ENCODE peak calls at places on chromosomes 12 and 14, in ten cellular contexts. One of them, this sample, is unnamed.

GRCh38 chr12:131511391-131511802 is 199.5 kb upstream of the SFSWAP start:
- DNase-seq in AG09309: no peak
- DNase-seq in activated T-helper 1 cell treated with Interleukin-2 at 50 U/mL for 16 hours: peak; percentile 11
- DNase-seq in lower leg skin: no peak
- DNase-seq in stimulated activated CD4-positive, alpha-beta T cell treated with anti-CD3 and anti-CD28 coated beads, Interleukin-2, amount 100 ng/mL, for 48 hours: peak; percentile 43
- DNase-seq in ACHN: peak; percentile 54
- DNase-seq in SK-N-SH: no peak
- DNase-seq in GM23338: peak; percentile 34
- DNase-seq in cerebellar nuclear complex: no peak
- DNase-seq in stimulated activated CD8-positive, alpha-beta memory T cell treated with anti-CD3 and anti-CD28 coated beads, Interleukin-12 subunit alpha, Interleukin-12 subunit beta, amount 100 ng/mL, for 1 hour: peak; percentile 30
- DNase-seq in this sample: no peak

GRCh38 chr12:71476513-71476912 is 36.9 kb downstream of the LGR5 start:
- DNase-seq in AG09309: peak; percentile 76
- DNase-seq in activated T-helper 1 cell treated with Interleukin-2 at 50 U/mL for 16 hours: no peak
- DNase-seq in lower leg skin: peak; percentile 53
- DNase-seq in stimulated activated CD4-positive, alpha-beta T cell treated with anti-CD3 and anti-CD28 coated beads, Interleukin-2, amount 100 ng/mL, for 48 hours: no peak
- DNase-seq in ACHN: no peak
- DNase-seq in SK-N-SH: no peak
- DNase-seq in GM23338: no peak
- DNase-seq in cerebellar nuclear complex: no peak
- DNase-seq in stimulated activated CD8-positive, alpha-beta memory T cell treated with anti-CD3 and anti-CD28 coated beads, Interleukin-12 subunit alpha, Interleukin-12 subunit beta, amount 100 ng/mL, for 1 hour: no peak
- DNase-seq in this sample: peak; percentile 24

GRCh38 chr14:35973770-35974169 is 147.6 kb downstream of the BRMS1L start:
- DNase-seq in AG09309: no peak
- DNase-seq in activated T-helper 1 cell treated with Interleukin-2 at 50 U/mL for 16 hours: no peak
- DNase-seq in lower leg skin: no peak
- DNase-seq in stimulated activated CD4-positive, alpha-beta T cell treated with anti-CD3 and anti-CD28 coated beads, Interleukin-2, amount 100 ng/mL, for 48 hours: no peak
- DNase-seq in ACHN: no peak
- DNase-seq in SK-N-SH: no peak
- DNase-seq in GM23338: no peak
- DNase-seq in cerebellar nuclear complex: no peak
- DNase-seq in stimulated activated CD8-positive, alpha-beta memory T cell treated with anti-CD3 and anti-CD28 coated beads, Interleukin-12 subunit alpha, Interleukin-12 subunit beta, amount 100 ng/mL, for 1 hour: no peak
- DNase-seq in this sample: no peak

GRCh38 chr12:15356831-15357456 is 34.6 kb downstream of the PTPRO start:
- DNase-seq in AG09309: no peak
- DNase-seq in activated T-helper 1 cell treated with Interleukin-2 at 50 U/mL for 16 hours: no peak
- DNase-seq in lower leg skin: no peak
- DNase-seq in stimulated activated CD4-positive, alpha-beta T cell treated with anti-CD3 and anti-CD28 coated beads, Interleukin-2, amount 100 ng/mL, for 48 hours: no peak
- DNase-seq in ACHN: no peak
- DNase-seq in SK-N-SH: no peak
- DNase-seq in GM23338: no peak
- DNase-seq in cerebellar nuclear complex: no peak
- DNase-seq in stimulated activated CD8-positive, alpha-beta memory T cell treated with anti-CD3 and anti-CD28 coated beads, Interleukin-12 subunit alpha, Interleukin-12 subunit beta, amount 100 ng/mL, for 1 hour: no peak
- DNase-seq in this sample: no peak

GRCh38 chr14:54186821-54187365 is 209.9 kb upstream of the CDKN3 start:
- DNase-seq in AG09309: no peak
- DNase-seq in activated T-helper 1 cell treated with Interleukin-2 at 50 U/mL for 16 hours: no peak
- DNase-seq in lower leg skin: no peak
- DNase-seq in stimulated activated CD4-positive, alpha-beta T cell treated with anti-CD3 and anti-CD28 coated beads, Interleukin-2, amount 100 ng/mL, for 48 hours: no peak
- DNase-seq in ACHN: no peak
- DNase-seq in SK-N-SH: no peak
- DNase-seq in GM23338: no peak
- DNase-seq in cerebellar nuclear complex: no peak
- DNase-seq in stimulated activated CD8-positive, alpha-beta memory T cell treated with anti-CD3 and anti-CD28 coated beads, Interleukin-12 subunit alpha, Interleukin-12 subunit beta, amount 100 ng/mL, for 1 hour: no peak
- DNase-seq in this sample: no peak

GRCh38 chr12:120677765-120678473 is 9.0 kb upstream of the MLEC start:
- DNase-seq in AG09309: no peak
- DNase-seq in activated T-helper 1 cell treated with Interleukin-2 at 50 U/mL for 16 hours: no peak
- DNase-seq in lower leg skin: no peak
- DNase-seq in stimulated activated CD4-positive, alpha-beta T cell treated with anti-CD3 and anti-CD28 coated beads, Interleukin-2, amount 100 ng/mL, for 48 hours: no peak
- DNase-seq in ACHN: peak; percentile 33
- DNase-seq in SK-N-SH: no peak
- DNase-seq in GM23338: no peak
- DNase-seq in cerebellar nuclear complex: no peak
- DNase-seq in stimulated activated CD8-positive, alpha-beta memory T cell treated with anti-CD3 and anti-CD28 coated beads, Interleukin-12 subunit alpha, Interleukin-12 subunit beta, amount 100 ng/mL, for 1 hour: no peak
- DNase-seq in this sample: no peak

GRCh38 chr12:71157601-71158233 is at the start of gene TSPAN8:
- DNase-seq in AG09309: no peak
- DNase-seq in activated T-helper 1 cell treated with Interleukin-2 at 50 U/mL for 16 hours: no peak
- DNase-seq in lower leg skin: no peak
- DNase-seq in stimulated activated CD4-positive, alpha-beta T cell treated with anti-CD3 and anti-CD28 coated beads, Interleukin-2, amount 100 ng/mL, for 48 hours: no peak
- DNase-seq in ACHN: peak; percentile 14
- DNase-seq in SK-N-SH: no peak
- DNase-seq in GM23338: no peak
- DNase-seq in cerebellar nuclear complex: no peak
- DNase-seq in stimulated activated CD8-positive, alpha-beta memory T cell treated with anti-CD3 and anti-CD28 coated beads, Interleukin-12 subunit alpha, Interleukin-12 subunit beta, amount 100 ng/mL, for 1 hour: no peak
- DNase-seq in this sample: no peak

GRCh38 chr14:103561381-103562134 is 899 bp downstream of the BAG5 start:
- DNase-seq in AG09309: no peak
- DNase-seq in activated T-helper 1 cell treated with Interleukin-2 at 50 U/mL for 16 hours: no peak
- DNase-seq in lower leg skin: peak; percentile 35
- DNase-seq in stimulated activated CD4-positive, alpha-beta T cell treated with anti-CD3 and anti-CD28 coated beads, Interleukin-2, amount 100 ng/mL, for 48 hours: peak; percentile 35
- DNase-seq in ACHN: peak; percentile 54
- DNase-seq in SK-N-SH: peak; percentile 74
- DNase-seq in GM23338: peak; percentile 77
- DNase-seq in cerebellar nuclear complex: no peak
- DNase-seq in stimulated activated CD8-positive, alpha-beta memory T cell treated with anti-CD3 and anti-CD28 coated beads, Interleukin-12 subunit alpha, Interleukin-12 subunit beta, amount 100 ng/mL, for 1 hour: no peak
- DNase-seq in this sample: no peak

GRCh38 chr12:108840605-108841328 is 16.6 kb downstream of the SSH1 start:
- DNase-seq in AG09309: no peak
- DNase-seq in activated T-helper 1 cell treated with Interleukin-2 at 50 U/mL for 16 hours: no peak
- DNase-seq in lower leg skin: no peak
- DNase-seq in stimulated activated CD4-positive, alpha-beta T cell treated with anti-CD3 and anti-CD28 coated beads, Interleukin-2, amount 100 ng/mL, for 48 hours: no peak
- DNase-seq in ACHN: no peak
- DNase-seq in SK-N-SH: no peak
- DNase-seq in GM23338: no peak
- DNase-seq in cerebellar nuclear complex: no peak
- DNase-seq in stimulated activated CD8-positive, alpha-beta memory T cell treated with anti-CD3 and anti-CD28 coated beads, Interleukin-12 subunit alpha, Interleukin-12 subunit beta, amount 100 ng/mL, for 1 hour: no peak
- DNase-seq in this sample: peak; percentile 71

GRCh38 chr14:60585676-60586075 is 63.6 kb downstream of the SIX1 start:
- DNase-seq in AG09309: no peak
- DNase-seq in activated T-helper 1 cell treated with Interleukin-2 at 50 U/mL for 16 hours: no peak
- DNase-seq in lower leg skin: no peak
- DNase-seq in stimulated activated CD4-positive, alpha-beta T cell treated with anti-CD3 and anti-CD28 coated beads, Interleukin-2, amount 100 ng/mL, for 48 hours: no peak
- DNase-seq in ACHN: no peak
- DNase-seq in SK-N-SH: no peak
- DNase-seq in GM23338: no peak
- DNase-seq in cerebellar nuclear complex: no peak
- DNase-seq in stimulated activated CD8-positive, alpha-beta memory T cell treated with anti-CD3 and anti-CD28 coated beads, Interleukin-12 subunit alpha, Interleukin-12 subunit beta, amount 100 ng/mL, for 1 hour: no peak
- DNase-seq in this sample: no peak

GRCh38 chr12:114221136-114221838 is 184.7 kb downstream of the TBX5 start:
- DNase-seq in AG09309: no peak
- DNase-seq in activated T-helper 1 cell treated with Interleukin-2 at 50 U/mL for 16 hours: no peak
- DNase-seq in lower leg skin: no peak
- DNase-seq in stimulated activated CD4-positive, alpha-beta T cell treated with anti-CD3 and anti-CD28 coated beads, Interleukin-2, amount 100 ng/mL, for 48 hours: no peak
- DNase-seq in ACHN: no peak
- DNase-seq in SK-N-SH: no peak
- DNase-seq in GM23338: no peak
- DNase-seq in cerebellar nuclear complex: no peak
- DNase-seq in stimulated activated CD8-positive, alpha-beta memory T cell treated with anti-CD3 and anti-CD28 coated beads, Interleukin-12 subunit alpha, Interleukin-12 subunit beta, amount 100 ng/mL, for 1 hour: no peak
- DNase-seq in this sample: no peak

GRCh38 chr12:52130695-52131094 is 51.2 kb downstream of the SMIM41 start:
- DNase-seq in AG09309: no peak
- DNase-seq in activated T-helper 1 cell treated with Interleukin-2 at 50 U/mL for 16 hours: no peak
- DNase-seq in lower leg skin: no peak
- DNase-seq in stimulated activated CD4-positive, alpha-beta T cell treated with anti-CD3 and anti-CD28 coated beads, Interleukin-2, amount 100 ng/mL, for 48 hours: no peak
- DNase-seq in ACHN: no peak
- DNase-seq in SK-N-SH: peak; percentile 5
- DNase-seq in GM23338: peak; percentile 46
- DNase-seq in cerebellar nuclear complex: no peak
- DNase-seq in stimulated activated CD8-positive, alpha-beta memory T cell treated with anti-CD3 and anti-CD28 coated beads, Interleukin-12 subunit alpha, Interleukin-12 subunit beta, amount 100 ng/mL, for 1 hour: no peak
- DNase-seq in this sample: no peak

GRCh38 chr14:32724864-32725550 is 213.7 kb upstream of the NPAS3 start:
- DNase-seq in AG09309: peak; percentile 55
- DNase-seq in activated T-helper 1 cell treated with Interleukin-2 at 50 U/mL for 16 hours: no peak
- DNase-seq in lower leg skin: no peak
- DNase-seq in stimulated activated CD4-positive, alpha-beta T cell treated with anti-CD3 and anti-CD28 coated beads, Interleukin-2, amount 100 ng/mL, for 48 hours: no peak
- DNase-seq in ACHN: peak; percentile 44
- DNase-seq in SK-N-SH: no peak
- DNase-seq in GM23338: peak; percentile 15
- DNase-seq in cerebellar nuclear complex: no peak
- DNase-seq in stimulated activated CD8-positive, alpha-beta memory T cell treated with anti-CD3 and anti-CD28 coated beads, Interleukin-12 subunit alpha, Interleukin-12 subunit beta, amount 100 ng/mL, for 1 hour: no peak
- DNase-seq in this sample: peak; percentile 68

GRCh38 chr12:80268924-80269749 is 169.8 kb downstream of the OTOGL start:
- DNase-seq in AG09309: peak; percentile 45
- DNase-seq in activated T-helper 1 cell treated with Interleukin-2 at 50 U/mL for 16 hours: no peak
- DNase-seq in lower leg skin: no peak
- DNase-seq in stimulated activated CD4-positive, alpha-beta T cell treated with anti-CD3 and anti-CD28 coated beads, Interleukin-2, amount 100 ng/mL, for 48 hours: no peak
- DNase-seq in ACHN: peak; percentile 94
- DNase-seq in SK-N-SH: no peak
- DNase-seq in GM23338: no peak
- DNase-seq in cerebellar nuclear complex: no peak
- DNase-seq in stimulated activated CD8-positive, alpha-beta memory T cell treated with anti-CD3 and anti-CD28 coated beads, Interleukin-12 subunit alpha, Interleukin-12 subunit beta, amount 100 ng/mL, for 1 hour: no peak
- DNase-seq in this sample: no peak

GRCh38 chr14:100317897-100318808 is 5.0 kb upstream of the SLC25A47 start:
- DNase-seq in AG09309: no peak
- DNase-seq in activated T-helper 1 cell treated with Interleukin-2 at 50 U/mL for 16 hours: peak; percentile 60
- DNase-seq in lower leg skin: no peak
- DNase-seq in stimulated activated CD4-positive, alpha-beta T cell treated with anti-CD3 and anti-CD28 coated beads, Interleukin-2, amount 100 ng/mL, for 48 hours: peak; percentile 64
- DNase-seq in ACHN: no peak
- DNase-seq in SK-N-SH: peak; percentile 61
- DNase-seq in GM23338: peak; percentile 90
- DNase-seq in cerebellar nuclear complex: no peak
- DNase-seq in stimulated activated CD8-positive, alpha-beta memory T cell treated with anti-CD3 and anti-CD28 coated beads, Interleukin-12 subunit alpha, Interleukin-12 subunit beta, amount 100 ng/mL, for 1 hour: peak; percentile 60
- DNase-seq in this sample: no peak

GRCh38 chr14:101820283-101820798 is 58.8 kb downstream of the PPP2R5C start:
- DNase-seq in AG09309: no peak
- DNase-seq in activated T-helper 1 cell treated with Interleukin-2 at 50 U/mL for 16 hours: no peak
- DNase-seq in lower leg skin: no peak
- DNase-seq in stimulated activated CD4-positive, alpha-beta T cell treated with anti-CD3 and anti-CD28 coated beads, Interleukin-2, amount 100 ng/mL, for 48 hours: no peak
- DNase-seq in ACHN: no peak
- DNase-seq in SK-N-SH: no peak
- DNase-seq in GM23338: no peak
- DNase-seq in cerebellar nuclear complex: no peak
- DNase-seq in stimulated activated CD8-positive, alpha-beta memory T cell treated with anti-CD3 and anti-CD28 coated beads, Interleukin-12 subunit alpha, Interleukin-12 subunit beta, amount 100 ng/mL, for 1 hour: no peak
- DNase-seq in this sample: no peak

GRCh38 chr14:37565550-37565949 is 29.5 kb downstream of the FOXA1 start:
- DNase-seq in AG09309: no peak
- DNase-seq in activated T-helper 1 cell treated with Interleukin-2 at 50 U/mL for 16 hours: no peak
- DNase-seq in lower leg skin: no peak
- DNase-seq in stimulated activated CD4-positive, alpha-beta T cell treated with anti-CD3 and anti-CD28 coated beads, Interleukin-2, amount 100 ng/mL, for 48 hours: no peak
- DNase-seq in ACHN: peak; percentile 6
- DNase-seq in SK-N-SH: no peak
- DNase-seq in GM23338: peak; percentile 62
- DNase-seq in cerebellar nuclear complex: no peak
- DNase-seq in stimulated activated CD8-positive, alpha-beta memory T cell treated with anti-CD3 and anti-CD28 coated beads, Interleukin-12 subunit alpha, Interleukin-12 subunit beta, amount 100 ng/mL, for 1 hour: no peak
- DNase-seq in this sample: no peak

GRCh38 chr12:38099686-38100085 is 216.9 kb upstream of the ALG10B start:
- DNase-seq in AG09309: no peak
- DNase-seq in activated T-helper 1 cell treated with Interleukin-2 at 50 U/mL for 16 hours: no peak
- DNase-seq in lower leg skin: no peak
- DNase-seq in stimulated activated CD4-positive, alpha-beta T cell treated with anti-CD3 and anti-CD28 coated beads, Interleukin-2, amount 100 ng/mL, for 48 hours: no peak
- DNase-seq in ACHN: no peak
- DNase-seq in SK-N-SH: no peak
- DNase-seq in GM23338: no peak
- DNase-seq in cerebellar nuclear complex: no peak
- DNase-seq in stimulated activated CD8-positive, alpha-beta memory T cell treated with anti-CD3 and anti-CD28 coated beads, Interleukin-12 subunit alpha, Interleukin-12 subunit beta, amount 100 ng/mL, for 1 hour: no peak
- DNase-seq in this sample: no peak